ENCODE peak calls at places on chromosomes 12 and 14, in six cellular contexts. One of them, this sample, is unnamed.

GRCh38 chr12:4939418-4940023 is 29.8 kb downstream of the KCNA1 start:
- DNase-seq in lower leg skin: no peak
- DNase-seq in suprapubic skin: no peak
- DNase-seq in prostate gland: no peak
- DNase-seq in right lobe of liver: no peak
- DNase-seq in uterus: no peak
- DNase-seq in this sample: no peak

GRCh38 chr14:99789581-99789980 is 3.6 kb upstream of the EML1 start:
- DNase-seq in uterus: no peak
- DNase-seq in lower leg skin: no peak
- DNase-seq in prostate gland: no peak
- DNase-seq in suprapubic skin: no peak
- DNase-seq in right lobe of liver: no peak
- DNase-seq in this sample: no peak

GRCh38 chr14:61671086-61671485 is 24.2 kb upstream of the HIF1A start:
- DNase-seq in uterus: no peak
- DNase-seq in suprapubic skin: no peak
- DNase-seq in lower leg skin: no peak
- DNase-seq in right lobe of liver: no peak
- DNase-seq in prostate gland: no peak
- DNase-seq in this sample: no peak

GRCh38 chr12:68455676-68456345 is 123.6 kb upstream of the MDM1 start:
- DNase-seq in prostate gland: no peak
- DNase-seq in suprapubic skin: no peak
- DNase-seq in lower leg skin: no peak
- DNase-seq in right lobe of liver: no peak
- DNase-seq in uterus: no peak
- DNase-seq in this sample: no peak

GRCh38 chr12:43332977-43333649 is 218.9 kb downstream of the ADAMTS20 start:
- DNase-seq in suprapubic skin: no peak
- DNase-seq in lower leg skin: no peak
- DNase-seq in prostate gland: no peak
- DNase-seq in right lobe of liver: no peak
- DNase-seq in uterus: no peak
- DNase-seq in this sample: no peak

GRCh38 chr12:19967486-19967885 is 400.9 kb upstream of the PDE3A start:
- DNase-seq in suprapubic skin: no peak
- DNase-seq in uterus: no peak
- DNase-seq in right lobe of liver: no peak
- DNase-seq in lower leg skin: no peak
- DNase-seq in prostate gland: no peak
- DNase-seq in this sample: peak

GRCh38 chr12:57491393-57492280 is 3.8 kb downstream of the MARS1 start:
- DNase-seq in uterus: no peak
- DNase-seq in right lobe of liver: no peak
- DNase-seq in suprapubic skin: no peak
- DNase-seq in prostate gland: peak
- DNase-seq in lower leg skin: no peak
- DNase-seq in this sample: no peak

GRCh38 chr12:25590021-25590721 is 37.1 kb upstream of the LMNTD1 start:
- DNase-seq in suprapubic skin: no peak
- DNase-seq in prostate gland: no peak
- DNase-seq in uterus: no peak
- DNase-seq in lower leg skin: no peak
- DNase-seq in right lobe of liver: no peak
- DNase-seq in this sample: no peak

GRCh38 chr12:754871-755562 is 2.6 kb downstream of the WNK1 start:
- DNase-seq in prostate gland: no peak
- DNase-seq in right lobe of liver: no peak
- DNase-seq in lower leg skin: no peak
- DNase-seq in uterus: no peak
- DNase-seq in suprapubic skin: no peak
- DNase-seq in this sample: peak

GRCh38 chr14:105162374-105162979 is 6.1 kb downstream of the JAG2 start:
- DNase-seq in uterus: no peak
- DNase-seq in suprapubic skin: no peak
- DNase-seq in prostate gland: no peak
- DNase-seq in right lobe of liver: no peak
- DNase-seq in lower leg skin: no peak
- DNase-seq in this sample: no peak

GRCh38 chr12:24948452-24948815 is 467 bp downstream of the BCAT1 start:
- DNase-seq in lower leg skin: no peak
- DNase-seq in prostate gland: no peak
- DNase-seq in uterus: peak
- DNase-seq in right lobe of liver: no peak
- DNase-seq in suprapubic skin: no peak
- DNase-seq in this sample: peak

GRCh38 chr14:104719343-104719742 is 4.7 kb upstream of the ADSS1 start:
- DNase-seq in suprapubic skin: no peak
- DNase-seq in lower leg skin: no peak
- DNase-seq in prostate gland: no peak
- DNase-seq in right lobe of liver: no peak
- DNase-seq in uterus: no peak
- DNase-seq in this sample: no peak

GRCh38 chr14:39230416-39230815 is 3.3 kb upstream of the MIA2 start:
- DNase-seq in suprapubic skin: no peak
- DNase-seq in right lobe of liver: no peak
- DNase-seq in prostate gland: no peak
- DNase-seq in lower leg skin: no peak
- DNase-seq in uterus: no peak
- DNase-seq in this sample: no peak

GRCh38 chr12:76348079-76348901 is at the start of gene BBS10:
- DNase-seq in uterus: peak
- DNase-seq in lower leg skin: peak
- DNase-seq in right lobe of liver: peak
- DNase-seq in prostate gland: peak
- DNase-seq in suprapubic skin: peak
- DNase-seq in this sample: peak
- TF ChIP-seq POLR2A in uterus: peak
- TF ChIP-seq POLR2A in lower leg skin: no peak
- TF ChIP-seq POLR2A in right lobe of liver: peak
- TF ChIP-seq POLR2A in prostate gland: no peak
- TF ChIP-seq POLR2A in suprapubic skin: no peak
- TF ChIP-seq POLR2A in this sample: peak

DNA sequence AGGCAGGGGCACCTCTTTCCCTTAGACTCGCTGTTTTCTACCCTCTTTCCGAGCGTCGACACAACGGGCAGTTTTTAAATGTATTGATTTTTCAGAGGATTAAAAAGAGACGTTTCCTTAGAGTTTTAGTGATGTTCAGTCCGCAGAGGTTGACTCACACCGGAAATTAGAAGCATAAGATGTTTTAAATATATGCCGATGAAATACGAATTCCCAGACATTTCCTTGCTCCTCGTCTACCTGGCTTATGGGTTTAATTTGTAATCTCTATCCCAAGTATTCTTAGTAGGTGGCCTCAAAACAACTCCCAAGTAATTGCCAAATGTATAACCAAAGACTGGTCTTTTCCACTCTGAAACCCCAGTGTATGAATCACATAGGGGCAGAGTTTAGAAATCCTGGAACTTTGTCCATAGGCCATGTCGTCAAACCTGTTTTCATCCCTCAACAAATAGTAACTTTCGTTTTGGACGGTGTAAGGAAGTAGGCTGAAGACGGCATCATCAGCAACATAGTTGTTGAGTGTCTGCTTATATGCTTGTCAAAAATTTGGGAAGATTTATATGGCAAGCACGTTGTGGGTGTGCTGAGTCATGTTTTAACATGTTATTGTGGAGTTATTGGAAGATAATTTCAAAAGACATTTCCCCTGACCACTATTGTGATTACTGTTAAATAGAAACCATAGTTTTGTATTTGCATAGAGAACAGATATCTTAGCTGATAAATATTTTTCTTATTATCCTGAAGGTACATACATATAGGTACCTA is 824 bp downstream of the TBK1 start:
- DNase-seq in suprapubic skin: no peak
- DNase-seq in prostate gland: peak
- DNase-seq in lower leg skin: peak
- DNase-seq in right lobe of liver: no peak
- DNase-seq in uterus: no peak
- DNase-seq in this sample: peak
- TF ChIP-seq POLR2A in suprapubic skin: no peak
- TF ChIP-seq POLR2A in prostate gland: no peak
- TF ChIP-seq POLR2A in lower leg skin: no peak
- TF ChIP-seq POLR2A in right lobe of liver: peak
- TF ChIP-seq POLR2A in uterus: peak
- TF ChIP-seq POLR2A in this sample: no peak

GRCh38 chr12:45268672-45269406 is 52.9 kb downstream of the ANO6 start:
- DNase-seq in right lobe of liver: peak
- DNase-seq in uterus: peak
- DNase-seq in lower leg skin: peak
- DNase-seq in prostate gland: peak
- DNase-seq in suprapubic skin: peak
- DNase-seq in this sample: peak
- TF ChIP-seq POLR2A in right lobe of liver: no peak
- TF ChIP-seq POLR2A in uterus: no peak
- TF ChIP-seq POLR2A in lower leg skin: no peak
- TF ChIP-seq POLR2A in prostate gland: no peak
- TF ChIP-seq POLR2A in suprapubic skin: no peak
- TF ChIP-seq POLR2A in this sample: no peak

GRCh38 chr12:124327362-124328043 is 32.6 kb downstream of the RFLNA start:
- DNase-seq in uterus: no peak
- DNase-seq in prostate gland: no peak
- DNase-seq in lower leg skin: no peak
- DNase-seq in suprapubic skin: no peak
- DNase-seq in right lobe of liver: no peak
- DNase-seq in this sample: no peak
- TF ChIP-seq POLR2A in uterus: no peak
- TF ChIP-seq POLR2A in prostate gland: no peak
- TF ChIP-seq POLR2A in lower leg skin: no peak
- TF ChIP-seq POLR2A in suprapubic skin: no peak
- TF ChIP-seq POLR2A in right lobe of liver: no peak
- TF ChIP-seq POLR2A in this sample: no peak

GRCh38 chr12:113965951-113966797 is at the start of gene RBM19:
- DNase-seq in uterus: peak
- DNase-seq in lower leg skin: peak
- DNase-seq in suprapubic skin: peak
- DNase-seq in right lobe of liver: peak
- DNase-seq in prostate gland: peak
- DNase-seq in this sample: peak
- TF ChIP-seq POLR2A in uterus: peak
- TF ChIP-seq POLR2A in lower leg skin: no peak
- TF ChIP-seq POLR2A in suprapubic skin: no peak
- TF ChIP-seq POLR2A in right lobe of liver: peak
- TF ChIP-seq POLR2A in prostate gland: peak
- TF ChIP-seq POLR2A in this sample: peak